ENCODE peak calls at places on chromosomes 12 and 14, in seven cellular contexts. One of them, this sample, is unnamed.

GRCh38 chr14:51879170-51879569 is 18.8 kb downstream of the GNG2 start:
- DNase-seq in GM04503: no peak
- DNase-seq in fibroblast of pulmonary artery: no peak
- DNase-seq in RWPE1: no peak
- DNase-seq in stimulated activated naive CD8-positive, alpha-beta T cell treated with anti-CD3 and anti-CD28 coated beads, Interleukin-15, amount 100 ng/mL, for 72 hours: no peak
- DNase-seq in activated gamma-delta T cell treated with Interleukin-2 at 50 U/mL for 16 hours: no peak
- DNase-seq in effector memory CD8-positive, alpha-beta T cell: no peak
- DNase-seq in this sample: no peak

GRCh38 chr14:93006484-93007128 is 83.7 kb downstream of the CHGA start:
- DNase-seq in GM04503: no peak
- DNase-seq in fibroblast of pulmonary artery: peak; percentile 28
- DNase-seq in RWPE1: no peak
- DNase-seq in stimulated activated naive CD8-positive, alpha-beta T cell treated with anti-CD3 and anti-CD28 coated beads, Interleukin-15, amount 100 ng/mL, for 72 hours: no peak
- DNase-seq in activated gamma-delta T cell treated with Interleukin-2 at 50 U/mL for 16 hours: no peak
- DNase-seq in effector memory CD8-positive, alpha-beta T cell: no peak
- DNase-seq in this sample: no peak

GRCh38 chr12:41946106-41946505 is 198.6 kb downstream of the GXYLT1 start:
- DNase-seq in GM04503: no peak
- DNase-seq in fibroblast of pulmonary artery: no peak
- DNase-seq in RWPE1: no peak
- DNase-seq in stimulated activated naive CD8-positive, alpha-beta T cell treated with anti-CD3 and anti-CD28 coated beads, Interleukin-15, amount 100 ng/mL, for 72 hours: no peak
- DNase-seq in activated gamma-delta T cell treated with Interleukin-2 at 50 U/mL for 16 hours: no peak
- DNase-seq in effector memory CD8-positive, alpha-beta T cell: no peak
- DNase-seq in this sample: no peak

GRCh38 chr12:1083086-1083887 is 92.3 kb downstream of the ERC1 start:
- DNase-seq in GM04503: no peak
- DNase-seq in fibroblast of pulmonary artery: peak; percentile 41
- DNase-seq in RWPE1: no peak
- DNase-seq in stimulated activated naive CD8-positive, alpha-beta T cell treated with anti-CD3 and anti-CD28 coated beads, Interleukin-15, amount 100 ng/mL, for 72 hours: no peak
- DNase-seq in activated gamma-delta T cell treated with Interleukin-2 at 50 U/mL for 16 hours: no peak
- DNase-seq in effector memory CD8-positive, alpha-beta T cell: no peak
- DNase-seq in this sample: no peak

GRCh38 chr12:57242691-57243454 is 8.1 kb downstream of the STAC3 start:
- DNase-seq in GM04503: no peak
- DNase-seq in fibroblast of pulmonary artery: peak; percentile 52
- DNase-seq in RWPE1: peak; percentile 74
- DNase-seq in stimulated activated naive CD8-positive, alpha-beta T cell treated with anti-CD3 and anti-CD28 coated beads, Interleukin-15, amount 100 ng/mL, for 72 hours: peak; percentile 82
- DNase-seq in activated gamma-delta T cell treated with Interleukin-2 at 50 U/mL for 16 hours: peak; percentile 62
- DNase-seq in effector memory CD8-positive, alpha-beta T cell: peak; percentile 59
- DNase-seq in this sample: peak; percentile 28

GRCh38 chr12:104877107-104877705 is 80.9 kb downstream of the SLC41A2 start:
- DNase-seq in GM04503: no peak
- DNase-seq in fibroblast of pulmonary artery: peak; percentile 74
- DNase-seq in RWPE1: peak; percentile 43
- DNase-seq in stimulated activated naive CD8-positive, alpha-beta T cell treated with anti-CD3 and anti-CD28 coated beads, Interleukin-15, amount 100 ng/mL, for 72 hours: no peak
- DNase-seq in activated gamma-delta T cell treated with Interleukin-2 at 50 U/mL for 16 hours: peak; percentile 34
- DNase-seq in effector memory CD8-positive, alpha-beta T cell: peak; percentile 12
- DNase-seq in this sample: peak; percentile 55

GRCh38 chr14:99460793-99461192 is 19.9 kb downstream of the SETD3 start:
- DNase-seq in GM04503: no peak
- DNase-seq in fibroblast of pulmonary artery: no peak
- DNase-seq in RWPE1: no peak
- DNase-seq in stimulated activated naive CD8-positive, alpha-beta T cell treated with anti-CD3 and anti-CD28 coated beads, Interleukin-15, amount 100 ng/mL, for 72 hours: no peak
- DNase-seq in activated gamma-delta T cell treated with Interleukin-2 at 50 U/mL for 16 hours: no peak
- DNase-seq in effector memory CD8-positive, alpha-beta T cell: no peak
- DNase-seq in this sample: no peak

GRCh38 chr12:57738661-57739237 is at the start of gene AGAP2:
- DNase-seq in GM04503: no peak
- DNase-seq in fibroblast of pulmonary artery: no peak
- DNase-seq in RWPE1: no peak
- DNase-seq in stimulated activated naive CD8-positive, alpha-beta T cell treated with anti-CD3 and anti-CD28 coated beads, Interleukin-15, amount 100 ng/mL, for 72 hours: no peak
- DNase-seq in activated gamma-delta T cell treated with Interleukin-2 at 50 U/mL for 16 hours: no peak
- DNase-seq in effector memory CD8-positive, alpha-beta T cell: no peak
- DNase-seq in this sample: no peak

GRCh38 chr12:188910-189621 is 24.9 kb downstream of the SLC6A12 start:
- DNase-seq in GM04503: no peak
- DNase-seq in fibroblast of pulmonary artery: peak; percentile 58
- DNase-seq in RWPE1: peak; percentile 73
- DNase-seq in stimulated activated naive CD8-positive, alpha-beta T cell treated with anti-CD3 and anti-CD28 coated beads, Interleukin-15, amount 100 ng/mL, for 72 hours: peak; percentile 56
- DNase-seq in activated gamma-delta T cell treated with Interleukin-2 at 50 U/mL for 16 hours: peak; percentile 8
- DNase-seq in effector memory CD8-positive, alpha-beta T cell: no peak
- DNase-seq in this sample: peak; percentile 86

GRCh38 chr12:27822076-27822712 is 42.2 kb upstream of the MANSC4 start:
- DNase-seq in GM04503: no peak
- DNase-seq in fibroblast of pulmonary artery: peak; percentile 80
- DNase-seq in RWPE1: peak; percentile 89
- DNase-seq in stimulated activated naive CD8-positive, alpha-beta T cell treated with anti-CD3 and anti-CD28 coated beads, Interleukin-15, amount 100 ng/mL, for 72 hours: peak; percentile 76
- DNase-seq in activated gamma-delta T cell treated with Interleukin-2 at 50 U/mL for 16 hours: peak; percentile 41
- DNase-seq in effector memory CD8-positive, alpha-beta T cell: peak; percentile 48
- DNase-seq in this sample: peak; percentile 69

GRCh38 chr14:40656301-40656700 is 950.4 kb upstream of the LRFN5 start:
- DNase-seq in GM04503: no peak
- DNase-seq in fibroblast of pulmonary artery: no peak
- DNase-seq in RWPE1: no peak
- DNase-seq in stimulated activated naive CD8-positive, alpha-beta T cell treated with anti-CD3 and anti-CD28 coated beads, Interleukin-15, amount 100 ng/mL, for 72 hours: no peak
- DNase-seq in activated gamma-delta T cell treated with Interleukin-2 at 50 U/mL for 16 hours: no peak
- DNase-seq in effector memory CD8-positive, alpha-beta T cell: no peak
- DNase-seq in this sample: no peak

GRCh38 chr14:58200480-58200841 is 512 bp downstream of the ACTR10 start:
- DNase-seq in GM04503: no peak
- DNase-seq in fibroblast of pulmonary artery: no peak
- DNase-seq in RWPE1: peak; percentile 2
- DNase-seq in stimulated activated naive CD8-positive, alpha-beta T cell treated with anti-CD3 and anti-CD28 coated beads, Interleukin-15, amount 100 ng/mL, for 72 hours: no peak
- DNase-seq in activated gamma-delta T cell treated with Interleukin-2 at 50 U/mL for 16 hours: no peak
- DNase-seq in effector memory CD8-positive, alpha-beta T cell: no peak
- DNase-seq in this sample: no peak

GRCh38 chr12:103697912-103698751 is 111.1 kb downstream of the STAB2 start:
- DNase-seq in GM04503: no peak
- DNase-seq in fibroblast of pulmonary artery: no peak
- DNase-seq in RWPE1: no peak
- DNase-seq in stimulated activated naive CD8-positive, alpha-beta T cell treated with anti-CD3 and anti-CD28 coated beads, Interleukin-15, amount 100 ng/mL, for 72 hours: no peak
- DNase-seq in activated gamma-delta T cell treated with Interleukin-2 at 50 U/mL for 16 hours: no peak
- DNase-seq in effector memory CD8-positive, alpha-beta T cell: no peak
- DNase-seq in this sample: no peak

GRCh38 chr12:71780207-71780822 is 25.7 kb downstream of the RAB21 start:
- DNase-seq in GM04503: no peak
- DNase-seq in fibroblast of pulmonary artery: peak; percentile 63
- DNase-seq in RWPE1: peak; percentile 36
- DNase-seq in stimulated activated naive CD8-positive, alpha-beta T cell treated with anti-CD3 and anti-CD28 coated beads, Interleukin-15, amount 100 ng/mL, for 72 hours: peak; percentile 11
- DNase-seq in activated gamma-delta T cell treated with Interleukin-2 at 50 U/mL for 16 hours: peak; percentile 25
- DNase-seq in effector memory CD8-positive, alpha-beta T cell: peak; percentile 22
- DNase-seq in this sample: peak; percentile 45

GRCh38 chr12:65728913-65729793 is 95.1 kb upstream of the HMGA2 start:
- DNase-seq in GM04503: no peak
- DNase-seq in fibroblast of pulmonary artery: no peak
- DNase-seq in RWPE1: peak; percentile 8
- DNase-seq in stimulated activated naive CD8-positive, alpha-beta T cell treated with anti-CD3 and anti-CD28 coated beads, Interleukin-15, amount 100 ng/mL, for 72 hours: peak; percentile 2
- DNase-seq in activated gamma-delta T cell treated with Interleukin-2 at 50 U/mL for 16 hours: no peak
- DNase-seq in effector memory CD8-positive, alpha-beta T cell: no peak
- DNase-seq in this sample: peak; percentile 11

GRCh38 chr12:53737951-53738833 is 10.9 kb upstream of the CALCOCO1 start:
- DNase-seq in GM04503: no peak
- DNase-seq in fibroblast of pulmonary artery: no peak
- DNase-seq in RWPE1: no peak
- DNase-seq in stimulated activated naive CD8-positive, alpha-beta T cell treated with anti-CD3 and anti-CD28 coated beads, Interleukin-15, amount 100 ng/mL, for 72 hours: peak; percentile 38
- DNase-seq in activated gamma-delta T cell treated with Interleukin-2 at 50 U/mL for 16 hours: peak; percentile 36
- DNase-seq in effector memory CD8-positive, alpha-beta T cell: no peak
- DNase-seq in this sample: no peak

GRCh38 chr14:51147183-51147582 is 52.3 kb upstream of the TRIM9 start:
- DNase-seq in GM04503: no peak
- DNase-seq in fibroblast of pulmonary artery: peak; percentile 55
- DNase-seq in RWPE1: no peak
- DNase-seq in stimulated activated naive CD8-positive, alpha-beta T cell treated with anti-CD3 and anti-CD28 coated beads, Interleukin-15, amount 100 ng/mL, for 72 hours: no peak
- DNase-seq in activated gamma-delta T cell treated with Interleukin-2 at 50 U/mL for 16 hours: no peak
- DNase-seq in effector memory CD8-positive, alpha-beta T cell: no peak
- DNase-seq in this sample: no peak

GRCh38 chr12:54629925-54630324 is 4.8 kb downstream of the LACRT start:
- DNase-seq in GM04503: no peak
- DNase-seq in fibroblast of pulmonary artery: no peak
- DNase-seq in RWPE1: no peak
- DNase-seq in stimulated activated naive CD8-positive, alpha-beta T cell treated with anti-CD3 and anti-CD28 coated beads, Interleukin-15, amount 100 ng/mL, for 72 hours: no peak
- DNase-seq in activated gamma-delta T cell treated with Interleukin-2 at 50 U/mL for 16 hours: no peak
- DNase-seq in effector memory CD8-positive, alpha-beta T cell: no peak
- DNase-seq in this sample: no peak

GRCh38 chr14:75234173-75234855 is 44.3 kb upstream of the FOS start:
- DNase-seq in GM04503: no peak
- DNase-seq in fibroblast of pulmonary artery: peak; percentile 91
- DNase-seq in RWPE1: peak; percentile 34
- DNase-seq in stimulated activated naive CD8-positive, alpha-beta T cell treated with anti-CD3 and anti-CD28 coated beads, Interleukin-15, amount 100 ng/mL, for 72 hours: no peak
- DNase-seq in activated gamma-delta T cell treated with Interleukin-2 at 50 U/mL for 16 hours: no peak
- DNase-seq in effector memory CD8-positive, alpha-beta T cell: no peak
- DNase-seq in this sample: peak; percentile 48

GRCh38 chr14:106185837-106186233 is 659.5 kb downstream of the TMEM121 start:
- DNase-seq in GM04503: no peak
- DNase-seq in fibroblast of pulmonary artery: no peak
- DNase-seq in RWPE1: no peak
- DNase-seq in stimulated activated naive CD8-positive, alpha-beta T cell treated with anti-CD3 and anti-CD28 coated beads, Interleukin-15, amount 100 ng/mL, for 72 hours: peak; percentile 48
- DNase-seq in activated gamma-delta T cell treated with Interleukin-2 at 50 U/mL for 16 hours: peak; percentile 68
- DNase-seq in effector memory CD8-positive, alpha-beta T cell: peak; percentile 59
- DNase-seq in this sample: no peak

GRCh38 chr12:10406725-10407124 is 2.8 kb downstream of the KLRC4 start:
- DNase-seq in GM04503: no peak
- DNase-seq in fibroblast of pulmonary artery: no peak
- DNase-seq in RWPE1: no peak
- DNase-seq in stimulated activated naive CD8-positive, alpha-beta T cell treated with anti-CD3 and anti-CD28 coated beads, Interleukin-15, amount 100 ng/mL, for 72 hours: no peak
- DNase-seq in activated gamma-delta T cell treated with Interleukin-2 at 50 U/mL for 16 hours: no peak
- DNase-seq in effector memory CD8-positive, alpha-beta T cell: no peak
- DNase-seq in this sample: no peak

GRCh38 chr14:104364830-104365229 is 214.7 kb upstream of the C14orf180 start:
- DNase-seq in GM04503: no peak
- DNase-seq in fibroblast of pulmonary artery: no peak
- DNase-seq in RWPE1: no peak
- DNase-seq in stimulated activated naive CD8-positive, alpha-beta T cell treated with anti-CD3 and anti-CD28 coated beads, Interleukin-15, amount 100 ng/mL, for 72 hours: no peak
- DNase-seq in activated gamma-delta T cell treated with Interleukin-2 at 50 U/mL for 16 hours: no peak
- DNase-seq in effector memory CD8-positive, alpha-beta T cell: no peak
- DNase-seq in this sample: no peak